ENCODE peak calls at places on chromosome 14, in eight cellular contexts. G is neural progenitor cell, U is IMR-90, D is Peyer's patch, I is OCI-LY7, J is thyroid gland, S is transverse colon, W is lung. K is an unnamed sample. For H3K9me3, the result is how much of the 10 kb centered on the place peaks cover.

GRCh38 chr14:55160989-55161388 is 30.4 kb downstream of the DLGAP5 start:
- DNase-seq in U (peak), G (no peak), I (peak), S (no peak), D (no peak), J (no peak), W (no peak), K (no peak)

GRCh38 chr14:59317346-59317745 is 128.9 kb downstream of the DAAM1 start:
- DNase-seq in G (no peak), W (no peak), S (no peak), I (no peak), D (no peak), J (no peak), U (no peak), K (no peak)

GRCh38 chr14:96502621-96503251 is 554 bp downstream of the PAPOLA start:
- DNase-seq in W (peak), I (peak), U (peak), J (peak), S (peak), G (peak), D (no peak), K (peak)

GRCh38 chr14:99432491-99432890 is 48.2 kb downstream of the SETD3 start:
- DNase-seq in D (no peak), U (no peak), J (no peak), I (peak), S (no peak), G (peak), W (no peak), K (no peak)

GRCh38 chr14:56731187-56731586 is 79.1 kb downstream of the OTX2 start:
- DNase-seq in G (no peak), D (no peak), W (no peak), U (no peak), J (no peak), I (no peak), S (no peak), K (no peak)

GRCh38 chr14:68396411-68396930 is 396.4 kb downstream of the ZFP36L1 start:
- DNase-seq in U (no peak), J (no peak), G (no peak), S (no peak), I (no peak), D (no peak), W (no peak), K (no peak)

GRCh38 chr14:63671987-63672386 is 30.3 kb upstream of the WDR89 start:
- DNase-seq in J (no peak), S (no peak), U (no peak), G (no peak), D (no peak), W (no peak), I (no peak), K (no peak)

GRCh38 chr14:68968051-68968450 is 11.1 kb downstream of the ACTN1 start:
- DNase-seq in W (no peak), U (no peak), G (no peak), J (no peak), D (no peak), I (no peak), S (no peak), K (no peak)

GRCh38 chr14:90546767-90547166 is 149.9 kb downstream of the CALM1 start:
- DNase-seq in D (peak), S (no peak), J (peak), U (no peak), I (no peak), G (no peak), W (no peak), K (no peak)

GRCh38 chr14:96052541-96053105 is 13.5 kb downstream of the C14orf132 start:
- DNase-seq in D (no peak), J (no peak), S (no peak), I (no peak), W (no peak), U (peak), G (no peak), K (no peak)

GRCh38 chr14:91501951-91502930 is 7.9 kb downstream of the PPP4R3A start:
- DNase-seq in J (no peak), D (no peak), I (no peak), G (no peak), S (no peak), U (no peak), W (no peak), K (no peak)

GRCh38 chr14:31388687-31389413 is 31.5 kb downstream of the HEATR5A start:
- DNase-seq in G (no peak), S (no peak), J (no peak), D (no peak), U (peak), I (no peak), W (no peak), K (no peak)

GRCh38 chr14:81169711-81170103 is 51.1 kb downstream of the GTF2A1 start:
- DNase-seq in D (peak), G (peak), U (peak), I (peak), W (peak), S (peak), J (peak), K (peak)

GRCh38 chr14:75981426-75981825 is 369 bp downstream of the TGFB3 start:
- DNase-seq in J (peak), U (no peak), G (peak), D (no peak), W (no peak), S (peak), I (peak), K (peak)

GRCh38 chr14:73768107-73768506 is 53.9 kb upstream of the PNMA1 start:
- DNase-seq in U (no peak), S (no peak), J (no peak), W (no peak), I (no peak), G (no peak), D (no peak), K (no peak)

GRCh38 chr14:22118894-22119477 is 445.4 kb upstream of the OR4E1 start:
- DNase-seq in S (no peak), G (no peak), U (peak), I (no peak), W (no peak), D (no peak), J (no peak), K (no peak)

GRCh38 chr14:104881369-104881979 is 16.4 kb downstream of the CEP170B start:
- DNase-seq in I (no peak), J (no peak), W (no peak), G (no peak), D (no peak), U (no peak), S (no peak), K (no peak)

GRCh38 chr14:45743884-45744283 is 490.9 kb upstream of the MIS18BP1 start:
- DNase-seq in D (no peak), W (no peak), I (no peak), U (no peak), S (no peak), J (no peak), G (no peak), K (no peak)

GRCh38 chr14:101363880-101364391 is 197.4 kb upstream of the DIO3 start:
- DNase-seq in G (no peak), U (no peak), D (no peak), J (no peak), W (no peak), S (no peak), I (no peak), K (no peak)

GRCh38 chr14:68144051-68144681 is 324.6 kb downstream of the RAD51B start:
- DNase-seq in S (peak), G (no peak), W (no peak), J (no peak), U (peak), I (no peak), D (no peak), K (peak)

GRCh38 chr14:103607039-103607668 is 21.9 kb upstream of the KLC1 start:
- DNase-seq in I (peak), W (peak), G (peak), J (peak), S (peak), D (peak), U (peak), K (peak)

GRCh38 chr14:64692597-64693350 is 11.4 kb upstream of the PLEKHG3 start:
- DNase-seq in J (no peak), G (no peak), S (peak), I (no peak), D (no peak), U (no peak), W (no peak), K (no peak)

GRCh38 chr14:22472935-22473854 is 115.8 kb downstream of the DAD1 start:
- DNase-seq in G (peak), J (peak), S (peak), I (peak), U (peak), W (peak), D (no peak), K (peak)

GRCh38 chr14:37550511-37550910 is 44.5 kb downstream of the FOXA1 start:
- DNase-seq in D (no peak), W (no peak), U (peak), G (no peak), I (no peak), S (no peak), J (no peak), K (no peak)

GRCh38 chr14:63853831-63854293 is 1.1 kb downstream of the SYNE2 start:
- DNase-seq in W (peak), J (peak), U (peak), S (peak), G (peak), I (peak), D (peak), K (peak)

GRCh38 chr14:39491134-39491541 is 58.9 kb upstream of the FBXO33 start:
- DNase-seq in W (no peak), D (no peak), S (no peak), I (peak), U (peak), J (peak), G (peak), K (no peak)

GRCh38 chr14:28807518-28807917 is 40.9 kb downstream of the FOXG1 start:
- DNase-seq in U (no peak), G (no peak), J (no peak), I (no peak), D (no peak), W (no peak), S (no peak), K (no peak)

GRCh38 chr14:77290705-77291104 is 19.7 kb upstream of the NGB start:
- DNase-seq in U (peak), J (no peak), D (no peak), W (no peak), S (no peak), G (no peak), I (peak), K (no peak)

GRCh38 chr14:71117839-71118743 is 210.8 kb downstream of the PCNX1 start:
- DNase-seq in G (no peak), U (peak), I (peak), W (no peak), S (peak), D (no peak), J (no peak), K (peak)

GRCh38 chr14:61517861-61518802 is 177.2 kb upstream of the HIF1A start:
- DNase-seq in G (no peak), W (no peak), U (no peak), S (peak), J (no peak), I (no peak), D (peak), K (peak)

GRCh38 chr14:70655110-70655826 is 13.6 kb downstream of the TTC9 start:
- DNase-seq in W (no peak), J (no peak), S (peak), U (no peak), D (no peak), G (no peak), I (peak), K (no peak)

GRCh38 chr14:64423987-64424386 is 35.8 kb downstream of the MTHFD1 start:
- DNase-seq in G (no peak), U (peak), W (no peak), J (no peak), I (no peak), S (no peak), D (no peak), K (no peak)

GRCh38 chr14:95464524-95464923 is 51.9 kb downstream of the SYNE3 start:
- DNase-seq in U (no peak), G (no peak), D (no peak), J (no peak), I (peak), W (no peak), S (no peak), K (no peak)

GRCh38 chr14:24783791-24784190 is 149.8 kb upstream of the GZMB start:
- DNase-seq in J (no peak), I (no peak), S (no peak), U (no peak), W (no peak), G (no peak), D (no peak), K (no peak)

GRCh38 chr14:91929700-91930099 is 17.8 kb downstream of the FBLN5 start:
- DNase-seq in J (no peak), G (no peak), I (no peak), W (no peak), D (no peak), S (no peak), U (peak), K (no peak)

GRCh38 chr14:33404964-33405574 is 466.4 kb downstream of the NPAS3 start:
- DNase-seq in I (no peak), G (peak), S (no peak), U (no peak), D (no peak), J (no peak), W (no peak), K (no peak)
- H3K9me3 ChIP-seq in I (under half), G (under half), S (under half), U (under half), D (under half), J (under half), W (under half), K (under half)

GRCh38 chr14:49594347-49595089 is 4.2 kb upstream of the LRR1 start:
- DNase-seq in G (no peak), I (peak), S (peak), J (no peak), D (no peak), W (peak), U (peak), K (no peak)

GRCh38 chr14:49593016-49593415 is 5.7 kb upstream of the LRR1 start:
- DNase-seq in G (no peak), W (no peak), D (no peak), U (peak), I (no peak), S (no peak), J (no peak), K (no peak)

GRCh38 chr14:49598182-49598478 is 610 bp upstream of the LRR1 start:
- DNase-seq in U (no peak), D (no peak), I (no peak), W (no peak), S (peak), G (no peak), J (no peak), K (no peak)

GRCh38 chr14:49598479-49599301 is at the start of gene LRR1:
- DNase-seq in J (peak), W (peak), G (peak), U (peak), S (peak), I (peak), D (peak), K (peak)
- H3K4me3 ChIP-seq in J (peak), W (peak), G (peak), U (peak), S (peak), I (peak), D (peak), K (peak)

GRCh38 chr14:20818861-20819260 is 16.2 kb upstream of the RNASE1 start:
- DNase-seq in U (no peak), I (no peak), J (no peak), D (no peak), S (no peak), G (no peak), W (no peak), K (peak)
- TF ChIP-seq CTCF in U (no peak), I (peak), J (no peak), D (no peak), S (no peak), G (peak), W (no peak), K (no peak)

DNA sequence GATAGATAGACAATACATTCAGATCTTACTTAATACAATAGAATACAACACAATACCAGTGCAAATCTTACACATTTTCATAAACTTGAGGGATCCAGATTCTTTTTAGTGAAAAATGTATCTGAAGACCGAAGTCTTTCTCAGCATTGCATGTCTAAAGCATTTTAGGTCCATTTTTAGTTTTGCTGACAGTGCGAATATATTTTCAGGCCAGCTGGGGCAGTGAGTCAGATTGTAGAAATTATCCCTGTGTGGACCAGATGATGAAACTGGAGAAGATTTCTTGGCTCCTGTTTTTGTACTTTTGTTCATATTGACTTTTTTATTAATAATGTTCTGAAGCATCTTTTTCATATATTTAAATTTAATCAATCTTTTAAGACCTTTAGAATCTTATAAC is 173.0 kb downstream of the FLRT2 start:
- DNase-seq in D (no peak), S (no peak), G (no peak), W (no peak), U (peak), I (no peak), J (no peak), K (no peak)
- H3K9me3 ChIP-seq in D (under half), S (under half), G (under half), W (under half), U (under half), I (under half), J (under half), K (under half)

DNA sequence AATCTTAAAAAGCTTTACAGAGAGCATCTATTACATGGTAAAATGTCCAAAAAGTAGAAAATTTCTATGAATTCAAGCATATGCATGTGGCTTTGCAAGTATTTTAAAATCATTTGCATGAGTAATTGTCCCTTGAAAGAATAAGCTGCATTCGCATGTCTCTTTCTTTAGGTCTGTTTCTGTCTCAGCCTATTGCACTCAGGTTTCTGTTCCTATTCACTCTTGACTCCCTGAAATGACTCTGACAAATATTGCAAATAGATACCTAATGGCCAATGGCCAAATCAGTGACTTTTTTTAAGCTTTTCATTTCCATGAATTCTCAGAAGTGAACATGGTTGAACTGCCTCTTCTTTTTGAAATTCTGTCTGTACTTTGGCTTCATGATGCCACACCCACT is 6.4 kb upstream of the TTC8 start:
- DNase-seq in U (no peak), D (no peak), W (no peak), G (no peak), I (no peak), J (no peak), S (no peak), K (no peak)
- H3K4me3 ChIP-seq in U (no peak), D (no peak), W (no peak), G (no peak), I (no peak), J (no peak), S (no peak), K (no peak)

GRCh38 chr14:66884149-66884548 is 305.1 kb upstream of the GARIN2 start:
- DNase-seq in J (no peak), I (no peak), D (no peak), G (no peak), S (no peak), W (no peak), U (no peak), K (no peak)
- TF ChIP-seq CTCF in J (no peak), I (no peak), D (no peak), G (no peak), S (no peak), W (no peak), U (no peak), K (no peak)

GRCh38 chr14:74979442-74980397 is 23.0 kb upstream of the EIF2B2 start:
- DNase-seq in J (no peak), U (peak), W (no peak), S (no peak), I (no peak), D (no peak), G (peak), K (no peak)
- H3K9me3 ChIP-seq in J (under half), U (under half), W (under half), S (under half), I (under half), D (under half), G (under half), K (under half)

GRCh38 chr14:49642163-49642562 is 7.1 kb upstream of the DNAAF2 start:
- DNase-seq in W (no peak), S (no peak), J (no peak), I (no peak), G (no peak), D (no peak), U (no peak), K (no peak)

GRCh38 chr14:49637534-49638078 is 2.6 kb upstream of the DNAAF2 start:
- DNase-seq in S (no peak), J (no peak), G (no peak), I (no peak), U (peak), W (no peak), D (no peak), K (no peak)

GRCh38 chr14:49640540-49641417 is 5.7 kb upstream of the DNAAF2 start:
- DNase-seq in W (no peak), J (no peak), I (no peak), D (no peak), G (no peak), U (no peak), S (no peak), K (no peak)

GRCh38 chr14:49636866-49637265 is 1.8 kb upstream of the DNAAF2 start:
- DNase-seq in W (no peak), D (no peak), I (no peak), U (no peak), G (no peak), J (no peak), S (no peak), K (no peak)

DNA sequence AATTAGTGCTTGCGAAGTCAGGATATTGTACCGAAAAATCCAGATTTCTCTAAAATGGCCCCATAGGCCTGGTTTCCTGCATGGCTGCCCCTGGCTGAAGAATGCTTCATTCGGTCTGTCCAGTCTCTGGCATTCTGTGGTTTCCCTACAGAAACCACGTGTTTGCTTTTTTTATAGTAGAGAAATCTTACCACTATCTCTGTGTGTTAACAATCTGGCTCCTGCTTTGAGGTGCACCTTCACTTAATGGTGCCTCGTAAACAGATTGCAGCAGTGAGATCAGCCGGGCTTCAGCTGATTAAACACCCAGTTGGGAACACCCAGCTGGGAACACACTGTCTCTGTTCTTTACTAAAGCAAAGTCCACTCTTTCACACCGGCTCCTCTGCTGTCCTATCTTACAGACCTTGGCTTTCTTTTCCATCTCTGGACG is 6.7 kb upstream of the DNAAF2 start:
- DNase-seq in G (no peak), D (peak), U (peak), J (peak), S (peak), I (no peak), W (no peak), K (peak)
- H3K4me3 ChIP-seq in G (no peak), D (peak), U (no peak), J (no peak), S (peak), I (no peak), W (no peak), K (no peak)